ENCODE peak calls at places on chromosomes 5 and 9, in ten cellular contexts. One of them, this sample, is unnamed.

GRCh38 chr5:138605254-138605972 is 30.2 kb upstream of the HSPA9 start:
- DNase-seq in hepatocyte: no peak
- DNase-seq in breast epithelium: no peak
- DNase-seq in astrocyte of the cerebellum: no peak
- DNase-seq in neural progenitor cell: no peak
- DNase-seq in LNCaP clone FGC: no peak
- DNase-seq in astrocyte of the spinal cord: no peak
- DNase-seq in fibroblast of pulmonary artery: peak; percentile 55
- DNase-seq in ascending aorta: no peak
- DNase-seq in GM06990: peak; percentile 24
- DNase-seq in this sample: no peak

GRCh38 chr5:107067391-107067790 is 603.3 kb downstream of the EFNA5 start:
- DNase-seq in hepatocyte: no peak
- DNase-seq in breast epithelium: no peak
- DNase-seq in astrocyte of the cerebellum: no peak
- DNase-seq in neural progenitor cell: peak; percentile 53
- DNase-seq in LNCaP clone FGC: no peak
- DNase-seq in astrocyte of the spinal cord: peak; percentile 5
- DNase-seq in fibroblast of pulmonary artery: no peak
- DNase-seq in ascending aorta: no peak
- DNase-seq in GM06990: no peak
- DNase-seq in this sample: no peak

GRCh38 chr5:79396265-79396664 is 117.7 kb downstream of the HOMER1 start:
- DNase-seq in hepatocyte: no peak
- DNase-seq in breast epithelium: no peak
- DNase-seq in astrocyte of the cerebellum: no peak
- DNase-seq in neural progenitor cell: no peak
- DNase-seq in LNCaP clone FGC: no peak
- DNase-seq in astrocyte of the spinal cord: peak; percentile 5
- DNase-seq in fibroblast of pulmonary artery: peak; percentile 18
- DNase-seq in ascending aorta: no peak
- DNase-seq in GM06990: no peak
- DNase-seq in this sample: peak; percentile 15

GRCh38 chr5:1412163-1412562 is 33.1 kb downstream of the SLC6A3 start:
- DNase-seq in hepatocyte: no peak
- DNase-seq in breast epithelium: no peak
- DNase-seq in astrocyte of the cerebellum: no peak
- DNase-seq in neural progenitor cell: no peak
- DNase-seq in LNCaP clone FGC: no peak
- DNase-seq in astrocyte of the spinal cord: no peak
- DNase-seq in fibroblast of pulmonary artery: no peak
- DNase-seq in ascending aorta: no peak
- DNase-seq in GM06990: no peak
- DNase-seq in this sample: no peak

GRCh38 chr5:149572170-149572569 is 9.1 kb upstream of the ARHGEF37 start:
- DNase-seq in hepatocyte: no peak
- DNase-seq in breast epithelium: no peak
- DNase-seq in astrocyte of the cerebellum: no peak
- DNase-seq in neural progenitor cell: no peak
- DNase-seq in LNCaP clone FGC: no peak
- DNase-seq in astrocyte of the spinal cord: no peak
- DNase-seq in fibroblast of pulmonary artery: no peak
- DNase-seq in ascending aorta: no peak
- DNase-seq in GM06990: no peak
- DNase-seq in this sample: no peak

GRCh38 chr9:126097679-126098078 is 228.9 kb upstream of the MVB12B start:
- DNase-seq in hepatocyte: no peak
- DNase-seq in breast epithelium: no peak
- DNase-seq in astrocyte of the cerebellum: no peak
- DNase-seq in neural progenitor cell: no peak
- DNase-seq in LNCaP clone FGC: peak; percentile 25
- DNase-seq in astrocyte of the spinal cord: no peak
- DNase-seq in fibroblast of pulmonary artery: no peak
- DNase-seq in ascending aorta: no peak
- DNase-seq in GM06990: no peak
- DNase-seq in this sample: no peak

GRCh38 chr9:132381966-132382541 is 24.6 kb downstream of the TTF1 start:
- DNase-seq in hepatocyte: no peak
- DNase-seq in breast epithelium: no peak
- DNase-seq in astrocyte of the cerebellum: no peak
- DNase-seq in neural progenitor cell: no peak
- DNase-seq in LNCaP clone FGC: peak; percentile 49
- DNase-seq in astrocyte of the spinal cord: no peak
- DNase-seq in fibroblast of pulmonary artery: no peak
- DNase-seq in ascending aorta: no peak
- DNase-seq in GM06990: peak; percentile 82
- DNase-seq in this sample: no peak

GRCh38 chr9:1057910-1058309 is 7.8 kb downstream of the DMRT2 start:
- DNase-seq in hepatocyte: no peak
- DNase-seq in breast epithelium: no peak
- DNase-seq in astrocyte of the cerebellum: no peak
- DNase-seq in neural progenitor cell: no peak
- DNase-seq in LNCaP clone FGC: no peak
- DNase-seq in astrocyte of the spinal cord: no peak
- DNase-seq in fibroblast of pulmonary artery: no peak
- DNase-seq in ascending aorta: no peak
- DNase-seq in GM06990: no peak
- DNase-seq in this sample: peak; percentile 26

GRCh38 chr9:87674565-87675299 is 51.2 kb upstream of the CTSL start:
- DNase-seq in hepatocyte: peak; percentile 31
- DNase-seq in breast epithelium: no peak
- DNase-seq in astrocyte of the cerebellum: no peak
- DNase-seq in neural progenitor cell: no peak
- DNase-seq in LNCaP clone FGC: no peak
- DNase-seq in astrocyte of the spinal cord: no peak
- DNase-seq in fibroblast of pulmonary artery: no peak
- DNase-seq in ascending aorta: no peak
- DNase-seq in GM06990: no peak
- DNase-seq in this sample: no peak

DNA sequence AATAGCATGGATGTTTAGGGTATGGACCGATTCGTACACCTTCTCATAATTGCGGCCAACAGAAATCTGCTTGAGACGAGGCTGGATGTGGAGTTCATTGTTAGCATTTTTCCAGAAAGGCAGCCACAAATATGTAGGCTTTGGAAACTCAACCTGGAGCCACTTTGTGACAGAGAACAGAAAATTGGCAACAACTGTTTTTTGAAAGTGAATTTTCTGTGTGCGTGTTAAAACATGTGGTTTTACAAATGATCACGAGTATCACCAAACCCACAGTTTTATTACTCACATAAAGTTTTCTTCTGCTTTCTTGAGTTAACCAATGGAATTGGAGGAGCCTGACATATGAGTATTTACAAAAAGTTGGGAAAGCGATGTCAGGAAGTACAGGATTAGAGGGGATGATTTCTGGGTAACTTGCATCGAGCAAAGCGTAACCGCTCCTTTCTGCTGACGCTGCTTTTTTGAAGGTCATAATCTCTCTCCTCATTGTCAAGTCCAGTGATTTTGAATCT is 138.5 kb upstream of the TAF11L2 start:
- DNase-seq in hepatocyte: peak; percentile 65
- DNase-seq in breast epithelium: no peak
- DNase-seq in astrocyte of the cerebellum: peak; percentile 92
- DNase-seq in neural progenitor cell: no peak
- DNase-seq in LNCaP clone FGC: no peak
- DNase-seq in astrocyte of the spinal cord: peak; percentile 69
- DNase-seq in fibroblast of pulmonary artery: peak; percentile 37
- DNase-seq in ascending aorta: no peak
- DNase-seq in GM06990: no peak
- DNase-seq in this sample: peak; percentile 92
- H3K4me3 ChIP-seq in hepatocyte: no peak overlapping the region
- H3K4me3 ChIP-seq in breast epithelium: no peak overlapping the region
- H3K4me3 ChIP-seq in astrocyte of the cerebellum: no peak overlapping the region
- H3K4me3 ChIP-seq in neural progenitor cell: no peak overlapping the region
- H3K4me3 ChIP-seq in LNCaP clone FGC: no peak overlapping the region
- H3K4me3 ChIP-seq in astrocyte of the spinal cord: no peak overlapping the region
- H3K4me3 ChIP-seq in fibroblast of pulmonary artery: no peak overlapping the region
- H3K4me3 ChIP-seq in ascending aorta: no peak overlapping the region
- H3K4me3 ChIP-seq in GM06990: no peak overlapping the region
- H3K4me3 ChIP-seq in this sample: no peak overlapping the region

DNA sequence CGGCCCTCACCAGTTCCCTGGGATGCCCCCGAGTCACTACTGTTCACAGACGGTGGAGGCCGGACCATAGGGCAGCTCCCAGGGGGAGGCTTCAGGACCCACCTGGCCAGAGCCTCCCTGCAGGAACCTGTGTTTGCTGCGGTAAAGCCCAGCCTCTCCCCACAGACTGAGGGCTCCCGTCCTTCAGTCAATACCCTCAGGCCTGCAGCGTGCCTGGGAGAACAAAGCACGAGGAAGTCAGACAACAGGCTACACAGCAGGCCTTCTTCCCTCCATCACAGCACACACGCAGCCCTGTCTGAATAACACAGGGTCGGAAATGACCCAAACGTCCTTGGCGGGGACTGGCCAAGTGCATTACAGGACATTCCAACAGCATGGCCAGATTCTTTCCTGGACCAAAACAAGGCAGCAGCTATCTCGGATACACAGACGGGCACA is 34.4 kb downstream of the COL23A1 start:
- DNase-seq in hepatocyte: no peak
- DNase-seq in breast epithelium: no peak
- DNase-seq in astrocyte of the cerebellum: no peak
- DNase-seq in neural progenitor cell: peak; percentile 65
- DNase-seq in LNCaP clone FGC: no peak
- DNase-seq in astrocyte of the spinal cord: no peak
- DNase-seq in fibroblast of pulmonary artery: no peak
- DNase-seq in ascending aorta: no peak
- DNase-seq in GM06990: no peak
- DNase-seq in this sample: no peak
- H3K4me3 ChIP-seq in hepatocyte: no peak overlapping the region
- H3K4me3 ChIP-seq in breast epithelium: no peak overlapping the region
- H3K4me3 ChIP-seq in astrocyte of the cerebellum: no peak overlapping the region
- H3K4me3 ChIP-seq in neural progenitor cell: no peak overlapping the region
- H3K4me3 ChIP-seq in LNCaP clone FGC: no peak overlapping the region
- H3K4me3 ChIP-seq in astrocyte of the spinal cord: no peak overlapping the region
- H3K4me3 ChIP-seq in fibroblast of pulmonary artery: no peak overlapping the region
- H3K4me3 ChIP-seq in ascending aorta: no peak overlapping the region
- H3K4me3 ChIP-seq in GM06990: no peak overlapping the region
- H3K4me3 ChIP-seq in this sample: no peak overlapping the region

DNA sequence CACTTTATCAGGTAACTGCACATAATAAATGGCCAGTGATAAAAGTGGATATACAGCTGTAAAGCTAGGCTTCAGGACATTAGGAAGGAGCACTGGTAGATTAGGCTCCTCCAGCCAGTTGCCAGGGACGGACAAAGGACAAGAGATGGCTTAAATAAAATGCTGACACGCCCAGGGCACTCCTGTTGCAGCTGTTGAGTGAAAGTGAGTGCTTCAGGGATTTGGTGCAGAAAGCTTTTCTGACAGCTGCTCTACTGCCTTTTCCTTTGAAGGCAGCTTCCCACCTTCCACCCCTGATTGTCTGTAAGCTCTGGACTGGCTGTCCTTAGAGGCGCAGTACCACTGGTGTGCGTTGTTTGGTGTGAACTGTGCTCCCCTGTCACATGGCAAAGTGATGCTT is 259.3 kb downstream of the PDZD2 start:
- DNase-seq in hepatocyte: no peak
- DNase-seq in breast epithelium: no peak
- DNase-seq in astrocyte of the cerebellum: no peak
- DNase-seq in neural progenitor cell: peak; percentile 57
- DNase-seq in LNCaP clone FGC: no peak
- DNase-seq in astrocyte of the spinal cord: no peak
- DNase-seq in fibroblast of pulmonary artery: no peak
- DNase-seq in ascending aorta: no peak
- DNase-seq in GM06990: no peak
- DNase-seq in this sample: no peak
- H3K4me3 ChIP-seq in hepatocyte: no peak overlapping the region
- H3K4me3 ChIP-seq in breast epithelium: no peak overlapping the region
- H3K4me3 ChIP-seq in astrocyte of the cerebellum: no peak overlapping the region
- H3K4me3 ChIP-seq in neural progenitor cell: no peak overlapping the region
- H3K4me3 ChIP-seq in LNCaP clone FGC: no peak overlapping the region
- H3K4me3 ChIP-seq in astrocyte of the spinal cord: no peak overlapping the region
- H3K4me3 ChIP-seq in fibroblast of pulmonary artery: no peak overlapping the region
- H3K4me3 ChIP-seq in ascending aorta: no peak overlapping the region
- H3K4me3 ChIP-seq in GM06990: no peak overlapping the region
- H3K4me3 ChIP-seq in this sample: no peak overlapping the region

DNA sequence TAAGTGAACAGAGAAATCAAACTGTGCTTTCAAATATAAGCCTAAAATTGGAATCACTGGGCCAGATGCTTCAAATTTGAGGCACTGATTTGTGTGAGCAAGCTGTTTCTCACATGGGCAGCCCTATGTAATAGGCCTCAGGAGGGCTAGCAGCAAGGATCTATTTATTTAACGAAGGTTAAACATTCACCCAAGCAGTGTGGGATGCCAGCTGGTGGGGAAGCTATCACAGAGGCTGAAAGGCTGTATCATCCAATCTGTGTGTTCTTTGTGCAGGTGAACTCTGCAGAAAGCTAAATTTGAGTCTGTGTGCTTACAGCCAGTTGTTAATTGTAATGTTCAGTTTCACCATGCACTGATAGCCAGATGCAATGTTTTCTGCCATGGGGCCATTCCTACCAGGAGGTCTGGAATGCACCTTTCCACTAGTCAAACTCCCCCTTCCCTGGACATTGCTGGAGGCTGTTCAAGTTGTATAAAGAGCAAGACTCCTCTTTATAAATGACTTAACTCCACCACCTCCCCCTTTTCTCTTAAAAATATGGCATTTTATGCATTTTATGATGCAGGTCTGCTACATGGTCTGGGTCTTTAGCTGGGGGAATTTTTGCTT is 228.9 kb downstream of the SH3GL2 start:
- DNase-seq in hepatocyte: peak; percentile 50
- DNase-seq in breast epithelium: no peak
- DNase-seq in astrocyte of the cerebellum: no peak
- DNase-seq in neural progenitor cell: no peak
- DNase-seq in LNCaP clone FGC: no peak
- DNase-seq in astrocyte of the spinal cord: no peak
- DNase-seq in fibroblast of pulmonary artery: no peak
- DNase-seq in ascending aorta: no peak
- DNase-seq in GM06990: no peak
- DNase-seq in this sample: no peak
- H3K4me3 ChIP-seq in hepatocyte: no peak overlapping the region
- H3K4me3 ChIP-seq in breast epithelium: no peak overlapping the region
- H3K4me3 ChIP-seq in astrocyte of the cerebellum: no peak overlapping the region
- H3K4me3 ChIP-seq in neural progenitor cell: no peak overlapping the region
- H3K4me3 ChIP-seq in LNCaP clone FGC: no peak overlapping the region
- H3K4me3 ChIP-seq in astrocyte of the spinal cord: no peak overlapping the region
- H3K4me3 ChIP-seq in fibroblast of pulmonary artery: no peak overlapping the region
- H3K4me3 ChIP-seq in ascending aorta: no peak overlapping the region
- H3K4me3 ChIP-seq in GM06990: no peak overlapping the region
- H3K4me3 ChIP-seq in this sample: no peak overlapping the region